ENCODE peak calls at places on chromosome 2, in seven cellular contexts. I, B, Z, M, L, T and W are unnamed samples.

GRCh38 chr2:8684421-8684884 is 2.6 kb downstream of the ID2 start:
- DNase-seq in I (no peak), B (peak; percentile 27), Z (no peak), M (peak; percentile 47), L (no peak), T (peak; percentile 68), W (no peak)

GRCh38 chr2:172216348-172216933 is 113.7 kb upstream of the DLX2 start:
- DNase-seq in I (no peak), B (no peak), Z (no peak), M (no peak), L (no peak), T (peak; percentile 26), W (peak; percentile 73)

GRCh38 chr2:27798948-27799645 is 27.6 kb downstream of the MRPL33 start:
- DNase-seq in I (no peak), B (no peak), Z (no peak), M (peak; percentile 100), L (no peak), T (no peak), W (peak; percentile 100)

GRCh38 chr2:101426808-101427207 is 39.5 kb upstream of the CREG2 start:
- DNase-seq in I (no peak), B (no peak), Z (no peak), M (no peak), L (no peak), T (no peak), W (no peak)

GRCh38 chr2:44802409-44803099 is 138.9 kb upstream of the SIX3 start:
- DNase-seq in I (no peak), B (no peak), Z (no peak), M (no peak), L (no peak), T (no peak), W (no peak)

GRCh38 chr2:58428553-58429284 is 187.6 kb upstream of the FANCL start:
- DNase-seq in I (no peak), B (no peak), Z (no peak), M (no peak), L (no peak), T (no peak), W (no peak)

GRCh38 chr2:56195563-56195962 is 11.8 kb downstream of the CCDC85A start:
- DNase-seq in I (no peak), B (no peak), Z (no peak), M (no peak), L (no peak), T (no peak), W (no peak)

GRCh38 chr2:226040344-226040743 is 640.8 kb downstream of the NYAP2 start:
- DNase-seq in I (no peak), B (no peak), Z (no peak), M (no peak), L (no peak), T (no peak), W (no peak)

GRCh38 chr2:213995400-213996105 is 415.3 kb upstream of the VWC2L start:
- DNase-seq in I (no peak), B (no peak), Z (no peak), M (peak; percentile 94), L (no peak), T (no peak), W (peak; percentile 93)